ENCODE peak calls at places on chromosome 12, in seven cellular contexts. X, G, Y, Z, D, A and R are unnamed samples.

GRCh38 chr12:19220861-19221466 is 91.4 kb downstream of the PLEKHA5 start:
- DNase-seq in X (no peak), G (no peak), Y (no peak), Z (no peak), D (no peak), A (no peak), R (no peak)

GRCh38 chr12:106323537-106323936 is 21.0 kb downstream of the TCP11L2 start:
- DNase-seq in X (no peak), G (no peak), Y (no peak), Z (no peak), D (no peak), A (no peak), R (no peak)

GRCh38 chr12:46893429-46893828 is 67.6 kb upstream of the SLC38A4 start:
- DNase-seq in X (no peak), G (no peak), Y (no peak), Z (no peak), D (no peak), A (no peak), R (no peak)

GRCh38 chr12:95600567-95600966 is 49.3 kb upstream of the USP44 start:
- DNase-seq in X (no peak), G (no peak), Y (no peak), Z (no peak), D (peak), A (no peak), R (no peak)

GRCh38 chr12:27781680-27782079 is 1.6 kb upstream of the MANSC4 start:
- DNase-seq in X (no peak), G (no peak), Y (no peak), Z (no peak), D (no peak), A (no peak), R (no peak)

GRCh38 chr12:32151081-32151480 is 44.4 kb downstream of the BICD1 start:
- DNase-seq in X (no peak), G (no peak), Y (no peak), Z (no peak), D (no peak), A (no peak), R (peak)

GRCh38 chr12:108649668-108650067 is 16.0 kb upstream of the SELPLG start:
- DNase-seq in X (peak), G (no peak), Y (no peak), Z (no peak), D (peak), A (no peak), R (no peak)

GRCh38 chr12:124398578-124399227 is 103.8 kb downstream of the RFLNA start:
- DNase-seq in X (no peak), G (no peak), Y (no peak), Z (no peak), D (peak), A (no peak), R (no peak)

GRCh38 chr12:132761032-132761910 is at the start of gene ANKLE2:
- DNase-seq in X (peak), G (peak), Y (peak), Z (peak), D (peak), A (peak), R (no peak)

GRCh38 chr12:106633451-106633823 is 50.6 kb downstream of the RFX4 start:
- DNase-seq in X (no peak), G (no peak), Y (no peak), Z (no peak), D (no peak), A (no peak), R (no peak)

GRCh38 chr12:29103539-29103974 is 45.5 kb upstream of the FAR2 start:
- DNase-seq in X (no peak), G (peak), Y (no peak), Z (peak), D (no peak), A (peak), R (no peak)

GRCh38 chr12:93336344-93336743 is 41.4 kb upstream of the NUDT4 start:
- DNase-seq in X (peak), G (no peak), Y (no peak), Z (no peak), D (no peak), A (no peak), R (no peak)

GRCh38 chr12:80551897-80552296 is 107.9 kb downstream of the PTPRQ start:
- DNase-seq in X (peak), G (no peak), Y (no peak), Z (no peak), D (no peak), A (no peak), R (no peak)

GRCh38 chr12:119681139-119681538 is 13.2 kb downstream of the PRKAB1 start:
- DNase-seq in X (no peak), G (no peak), Y (no peak), Z (no peak), D (no peak), A (no peak), R (no peak)

GRCh38 chr12:94147991-94148840 is at the start of gene PLXNC1:
- DNase-seq in X (peak), G (peak), Y (no peak), Z (peak), D (peak), A (peak), R (no peak)

GRCh38 chr12:27914956-27915355 is 57.6 kb downstream of the PTHLH start:
- DNase-seq in X (no peak), G (no peak), Y (no peak), Z (no peak), D (no peak), A (no peak), R (peak)

GRCh38 chr12:106342397-106343212 is 14.9 kb upstream of the POLR3B start:
- DNase-seq in X (peak), G (no peak), Y (no peak), Z (no peak), D (peak), A (no peak), R (no peak)